ENCODE peak calls at places on chromosome 20, in five cellular contexts. V is cardiac muscle cell, J is OCI-LY7, W is spleen, E is AG04450. T is an unnamed sample.

GRCh38 chr20:33276303-33277113 is 6.5 kb upstream of the BPIFB1 start:
- DNase-seq in E (no peak), J (no peak), W (no peak), V (no peak), T (no peak)

GRCh38 chr20:53070714-53071392 is 98.7 kb downstream of the TSHZ2 start:
- DNase-seq in J (peak; percentile 55), E (no peak), W (no peak), V (no peak), T (no peak)

GRCh38 chr20:51930775-51931174 is 128.5 kb upstream of the SALL4 start:
- DNase-seq in V (peak; percentile 90), W (no peak), E (peak; percentile 11), J (no peak), T (peak; percentile 16)

GRCh38 chr20:15100506-15101160 is 763.2 kb upstream of the FLRT3 start:
- DNase-seq in W (no peak), J (no peak), E (no peak), V (no peak), T (no peak)

GRCh38 chr20:6583134-6583738 is 184.2 kb upstream of the BMP2 start:
- DNase-seq in V (peak; percentile 83), E (no peak), W (peak; percentile 54), J (peak; percentile 32), T (no peak)

GRCh38 chr20:16301981-16302380 is 271.3 kb downstream of the KIF16B start:
- DNase-seq in J (no peak), V (no peak), W (no peak), E (no peak), T (no peak)

GRCh38 chr20:41174782-41175181 is 37.4 kb downstream of the PLCG1 start:
- DNase-seq in W (peak; percentile 47), J (no peak), E (no peak), V (peak; percentile 31), T (no peak)

GRCh38 chr20:15902493-15902892 is 670.8 kb downstream of the KIF16B start:
- DNase-seq in E (no peak), J (peak; percentile 38), V (no peak), W (no peak), T (no peak)

GRCh38 chr20:57023007-57023406 is 243.4 kb downstream of the BMP7 start:
- DNase-seq in E (no peak), J (no peak), V (no peak), W (no peak), T (no peak)

GRCh38 chr20:41329435-41330342 is 10.9 kb upstream of the LPIN3 start:
- DNase-seq in V (peak; percentile 93), J (no peak), W (peak; percentile 90), E (peak; percentile 90), T (peak; percentile 86)

GRCh38 chr20:30484009-30484748 is 773.3 kb upstream of the DEFB115 start:
- DNase-seq in J (no peak), W (peak; percentile 57), E (no peak), V (no peak), T (no peak)

GRCh38 chr20:62875419-62876355 is 14.1 kb upstream of the TCFL5 start:
- DNase-seq in V (peak; percentile 91), W (peak; percentile 84), J (no peak), E (peak; percentile 32), T (no peak)

GRCh38 chr20:48689874-48690571 is 137.8 kb downstream of the PREX1 start:
- DNase-seq in W (peak; percentile 24), J (no peak), V (no peak), E (no peak), T (no peak)

GRCh38 chr20:24992420-24993205 is at the start of gene APMAP:
- DNase-seq in V (peak; percentile 94), E (peak; percentile 61), W (peak; percentile 99), J (peak; percentile 95), T (peak; percentile 60)

GRCh38 chr20:6395695-6396094 is 272.9 kb upstream of the FERMT1 start:
- DNase-seq in E (no peak), V (peak; percentile 42), W (no peak), J (no peak), T (no peak)

GRCh38 chr20:57659131-57659788 is 39.0 kb upstream of the ZBP1 start:
- DNase-seq in V (no peak), E (no peak), J (no peak), W (peak; percentile 67), T (no peak)

GRCh38 chr20:63255911-63256704 is 1.8 kb upstream of the NKAIN4 start:
- DNase-seq in E (no peak), W (no peak), V (no peak), J (no peak), T (no peak)

GRCh38 chr20:63475209-63475608 is 2.8 kb upstream of the KCNQ2 start:
- DNase-seq in W (no peak), V (peak; percentile 44), E (no peak), J (no peak), T (no peak)

GRCh38 chr20:12575352-12576095 is 433.2 kb upstream of the SPTLC3 start:
- DNase-seq in W (no peak), V (peak; percentile 13), J (no peak), E (no peak), T (no peak)

GRCh38 chr20:38881806-38882440 is 44.3 kb upstream of the FAM83D start:
- DNase-seq in V (no peak), J (no peak), E (no peak), W (peak; percentile 51), T (no peak)

GRCh38 chr20:12728782-12729181 is 280.0 kb upstream of the SPTLC3 start:
- DNase-seq in J (no peak), V (no peak), W (no peak), E (no peak), T (no peak)

GRCh38 chr20:19456600-19457390 is 244.4 kb downstream of the SLC24A3 start:
- DNase-seq in W (no peak), E (no peak), V (no peak), J (no peak), T (no peak)

GRCh38 chr20:61297981-61298380 is 45.9 kb downstream of the CDH4 start:
- DNase-seq in E (no peak), V (peak; percentile 12), W (peak; percentile 52), J (no peak), T (no peak)

GRCh38 chr20:5893052-5893451 is 57.3 kb downstream of the TRMT6 start:
- DNase-seq in J (no peak), V (no peak), E (no peak), W (no peak), T (no peak)

GRCh38 chr20:35604444-35604750 is 11.2 kb upstream of the SPAG4 start:
- DNase-seq in J (peak; percentile 74), E (no peak), V (no peak), W (peak; percentile 66), T (no peak)
- TF ChIP-seq CTCF in J (peak; percentile 80), E (peak; percentile 36), V (peak; percentile 36), W (peak; percentile 30), T (peak; percentile 11)

GRCh38 chr20:37243076-37243936 is 18.3 kb downstream of the GHRH start:
- DNase-seq in W (no peak), V (no peak), J (no peak), E (no peak), T (no peak)
- TF ChIP-seq CTCF in W (no peak), V (no peak), J (peak; percentile 33), E (peak; percentile 18), T (no peak)

GRCh38 chr20:59932616-59933295 is 681 bp downstream of the SYCP2 start:
- DNase-seq in E (no peak), V (no peak), J (no peak), W (peak; percentile 76), T (no peak)

GRCh38 chr20:59935457-59936185 is 2.2 kb upstream of the SYCP2 start:
- DNase-seq in E (no peak), W (no peak), V (no peak), J (no peak), T (no peak)

GRCh38 chr20:59931511-59932312 is 1.7 kb downstream of the SYCP2 start:
- DNase-seq in J (no peak), V (no peak), W (no peak), E (no peak), T (no peak)

GRCh38 chr20:59933296-59933848 is at the start of gene SYCP2:
- DNase-seq in E (no peak), W (peak; percentile 86), J (no peak), V (peak; percentile 49), T (no peak)

DNA sequence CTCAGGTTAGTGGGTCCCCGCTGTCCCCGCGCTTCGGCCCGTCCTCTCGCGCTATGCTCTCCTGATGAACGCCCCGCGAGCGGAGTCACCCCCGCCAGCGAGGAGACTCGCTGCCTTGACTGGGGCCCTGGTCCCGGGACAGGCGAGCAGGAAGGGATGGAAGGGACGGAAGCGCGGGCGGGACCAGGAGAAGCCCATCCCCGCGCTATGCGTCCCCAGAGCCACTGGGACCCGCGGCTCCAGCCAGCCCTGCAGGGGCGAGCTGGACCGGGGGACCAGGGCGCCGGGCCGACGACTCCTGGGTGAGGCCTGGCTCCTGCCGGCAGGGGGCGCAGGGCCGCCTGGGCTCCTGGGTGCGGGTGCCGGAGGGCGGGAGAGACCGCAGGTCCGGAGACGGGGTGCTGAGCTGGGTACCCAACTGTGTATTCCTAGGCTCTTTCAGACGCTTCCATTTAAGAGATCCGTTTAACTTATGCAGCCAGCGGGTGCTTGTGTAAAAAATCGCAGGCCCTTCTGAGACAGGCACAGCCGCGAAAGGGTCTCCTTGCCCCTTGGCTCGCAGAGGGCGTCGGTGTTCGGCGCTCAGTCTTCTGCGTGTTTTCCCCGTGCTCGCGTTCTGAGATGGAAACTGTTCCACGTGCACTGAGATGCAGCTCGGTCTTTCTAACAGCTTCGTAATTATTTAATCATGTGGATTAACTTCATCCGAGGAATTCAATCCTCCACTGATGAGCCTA is 580 bp upstream of the SYCP2 start:
- DNase-seq in V (peak; percentile 76), W (peak; percentile 95), J (no peak), E (no peak), T (no peak)
- TF ChIP-seq CTCF in V (peak; percentile 96), W (peak; percentile 97), J (peak; percentile 63), E (peak; percentile 86), T (peak; percentile 73)

GRCh38 chr20:380763-381580 is 412 bp downstream of the TRIB3 start:
- DNase-seq in E (no peak), J (peak; percentile 91), V (peak; percentile 81), W (peak; percentile 93), T (peak; percentile 72)
- TF ChIP-seq CTCF in E (no peak), J (no peak), V (peak; percentile 12), W (no peak), T (no peak)

GRCh38 chr20:45971675-45972499 is at the start of gene ZNF335:
- DNase-seq in W (peak; percentile 99), J (peak; percentile 98), V (peak; percentile 99), E (peak; percentile 93), T (peak; percentile 95)
- TF ChIP-seq CTCF in W (peak; percentile 61), J (no peak), V (peak; percentile 18), E (peak; percentile 25), T (peak; percentile 24)

GRCh38 chr20:10972219-10972860 is 298.5 kb upstream of the JAG1 start:
- DNase-seq in J (no peak), V (no peak), W (no peak), E (no peak), T (no peak)
- TF ChIP-seq CTCF in J (no peak), V (no peak), W (no peak), E (peak; percentile 29), T (no peak)

DNA sequence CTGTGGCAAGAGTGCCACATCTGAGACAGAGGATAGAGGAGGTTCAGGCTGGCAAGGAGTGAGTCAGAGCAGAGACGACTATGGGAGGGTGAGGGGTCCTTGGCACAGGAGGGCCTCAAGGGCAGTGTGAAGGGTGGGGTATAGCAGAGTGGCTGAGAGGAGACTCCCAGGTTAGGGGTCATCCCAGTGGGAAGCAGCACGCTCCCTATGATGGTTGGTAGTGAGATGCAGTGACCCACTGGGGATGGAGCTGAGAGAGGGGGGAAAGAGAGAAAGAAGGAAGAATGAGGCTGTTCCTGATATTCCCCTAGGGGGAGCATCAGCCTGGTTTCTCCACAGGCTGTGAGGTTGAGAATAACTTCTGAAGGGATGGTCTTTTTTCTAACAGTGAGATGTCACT is 97.4 kb downstream of the INSM1 start:
- DNase-seq in E (no peak), W (no peak), J (peak; percentile 13), V (peak; percentile 25), T (no peak)
- TF ChIP-seq CTCF in E (peak; percentile 58), W (no peak), J (peak; percentile 45), V (peak; percentile 44), T (peak; percentile 18)